ENCODE peak calls at places on chromosomes 4 and X, in four cellular contexts. G is EH, E is brain pericyte, Z is A549. Y is an unnamed sample.

GRCh38 chr4:152640058-152640921 is 39.5 kb downstream of the TMEM154 start:
- DNase-seq in G (peak), E (no peak), Z (peak), Y (no peak)

GRCh38 chrX:95764972-95765451 is 919.6 kb upstream of the DIAPH2 start:
- DNase-seq in G (peak), E (no peak), Z (no peak), Y (no peak)

GRCh38 chr4:8219236-8219635 is 20.1 kb downstream of the SH3TC1 start:
- DNase-seq in G (no peak), E (no peak), Z (no peak), Y (no peak)

GRCh38 chrX:96407043-96407442 is 277.6 kb upstream of the DIAPH2 start:
- DNase-seq in G (peak), E (no peak), Z (peak), Y (no peak)

GRCh38 chrX:118420462-118420861 is 74.6 kb downstream of the WDR44 start:
- DNase-seq in G (peak), E (peak), Z (no peak), Y (no peak)

GRCh38 chrX:47201545-47201944 is 7.9 kb downstream of the UBA1 start:
- DNase-seq in G (no peak), E (no peak), Z (no peak), Y (no peak)

GRCh38 chr4:3304831-3305609 is 12.2 kb downstream of the RGS12 start:
- DNase-seq in G (peak), E (no peak), Z (no peak), Y (peak)

GRCh38 chr4:83855044-83855443 is 319.1 kb downstream of the GPAT3 start:
- DNase-seq in G (peak), E (no peak), Z (peak), Y (no peak)

GRCh38 chrX:56733459-56734046 is 4.5 kb downstream of the NBDY start:
- DNase-seq in G (peak), E (no peak), Z (peak), Y (no peak)

GRCh38 chr4:7388627-7389026 is 46.1 kb downstream of the PSAPL1 start:
- DNase-seq in G (no peak), E (no peak), Z (no peak), Y (no peak)

GRCh38 chrX:31038585-31039326 is 33.1 kb downstream of the FTHL17 start:
- DNase-seq in G (peak), E (no peak), Z (peak), Y (no peak)

GRCh38 chr4:61511716-61512488 is 311.8 kb downstream of the ADGRL3 start:
- DNase-seq in G (peak), E (no peak), Z (no peak), Y (no peak)

GRCh38 chrX:14802943-14803710 is 69.7 kb downstream of the FANCB start:
- DNase-seq in G (peak), E (no peak), Z (no peak), Y (no peak)

GRCh38 chr4:7491915-7492314 is 57.2 kb upstream of the PSAPL1 start:
- DNase-seq in G (no peak), E (no peak), Z (no peak), Y (no peak)

GRCh38 chr4:40247350-40247749 is 50.5 kb downstream of the RHOH start:
- DNase-seq in G (no peak), E (no peak), Z (no peak), Y (no peak)

GRCh38 chr4:169341490-169341889 is 70.7 kb upstream of the SH3RF1 start:
- DNase-seq in G (peak), E (no peak), Z (no peak), Y (no peak)

GRCh38 chr4:99848576-99848975 is 31.9 kb downstream of the DAPP1 start:
- DNase-seq in G (no peak), E (no peak), Z (no peak), Y (no peak)

GRCh38 chr4:182577411-182577810 is 334.2 kb downstream of the TENM3 start:
- DNase-seq in G (peak), E (no peak), Z (no peak), Y (no peak)

GRCh38 chrX:103941201-103941975 is 21.0 kb upstream of the TMSB15B start:
- DNase-seq in G (peak), E (no peak), Z (peak), Y (no peak)

GRCh38 chrX:68139791-68140190 is 293.5 kb downstream of the OPHN1 start:
- DNase-seq in G (peak), E (no peak), Z (no peak), Y (no peak)

GRCh38 chrX:14941301-14941700 is 68.1 kb downstream of the MOSPD2 start:
- DNase-seq in G (no peak), E (no peak), Z (no peak), Y (no peak)

GRCh38 chr4:85747871-85748491 is 273.0 kb downstream of the ARHGAP24 start:
- DNase-seq in G (peak), E (peak), Z (peak), Y (no peak)

GRCh38 chr4:5888706-5889696 is 3.9 kb downstream of the CRMP1 start:
- DNase-seq in G (no peak), E (no peak), Z (no peak), Y (no peak)

GRCh38 chrX:7574325-7574724 is 268.6 kb upstream of the VCX start:
- DNase-seq in G (peak), E (no peak), Z (no peak), Y (no peak)

GRCh38 chrX:101682723-101683122 is 23.1 kb upstream of the ARMCX2 start:
- DNase-seq in G (peak), E (no peak), Z (no peak), Y (no peak)

GRCh38 chrX:56805399-56805798 is 76.4 kb downstream of the NBDY start:
- DNase-seq in G (no peak), E (no peak), Z (no peak), Y (no peak)

GRCh38 chr4:88021824-88022223 is 14.4 kb downstream of the PKD2 start:
- DNase-seq in G (no peak), E (no peak), Z (no peak), Y (no peak)

GRCh38 chrX:48782795-48783194 is 3.6 kb upstream of the GATA1 start:
- DNase-seq in G (no peak), E (no peak), Z (no peak), Y (no peak)

GRCh38 chrX:117094149-117094548 is 631.4 kb upstream of the CT83 start:
- DNase-seq in G (no peak), E (no peak), Z (no peak), Y (no peak)

GRCh38 chr4:88211473-88212252 is 53.2 kb upstream of the ABCG2 start:
- DNase-seq in G (peak), E (no peak), Z (no peak), Y (no peak)

GRCh38 chr4:166042510-166043055 is 169.5 kb downstream of the TLL1 start:
- DNase-seq in G (no peak), E (no peak), Z (no peak), Y (no peak)

GRCh38 chr4:73855406-73855805 is 2.3 kb downstream of the PF4V1 start:
- DNase-seq in G (no peak), E (no peak), Z (no peak), Y (no peak)

GRCh38 chr4:52006887-52007286 is 13.3 kb downstream of the LRRC66 start:
- DNase-seq in G (no peak), E (no peak), Z (no peak), Y (no peak)

GRCh38 chr4:2059034-2059725 is at the start of gene NAT8L:
- DNase-seq in G (peak), E (no peak), Z (peak), Y (peak)

GRCh38 chr4:242121-242848 is 63.0 kb downstream of the ZNF732 start:
- DNase-seq in G (peak), E (peak), Z (no peak), Y (peak)

Y was measured in aorta.